ENCODE peak calls at places on chromosomes 1 and 21, in four cellular contexts. B, N, Q and H are unnamed samples.

GRCh38 chr21:46325073-46325912 is 1.3 kb downstream of the PCNT start:
- DNase-seq in B (peak), N (no peak), Q (peak), H (peak)

GRCh38 chr21:41965447-41966340 is 11.9 kb upstream of the C2CD2 start:
- DNase-seq in Q (peak), N (no peak), B (no peak), H (no peak)

GRCh38 chr1:224632381-224632871 is 16.3 kb downstream of the CNIH3 start:
- DNase-seq in B (no peak), N (no peak), Q (no peak), H (no peak)

GRCh38 chr1:13492711-13493110 is 21.1 kb downstream of the LRRC38 start:
- DNase-seq in B (no peak), Q (no peak), N (no peak), H (no peak)

GRCh38 chr21:45440736-45441350 is 35.9 kb downstream of the COL18A1 start:
- DNase-seq in N (no peak), Q (no peak), B (no peak), H (no peak)

GRCh38 chr1:200971428-200971903 is 52.0 kb downstream of the KIF21B start:
- DNase-seq in B (no peak), Q (no peak), N (no peak), H (no peak)

GRCh38 chr1:194076646-194077045 is 890.2 kb upstream of the B3GALT2 start:
- DNase-seq in Q (no peak), N (no peak), B (no peak), H (no peak)

GRCh38 chr1:174118726-174119125 is 40.6 kb upstream of the RABGAP1L start:
- DNase-seq in N (no peak), B (no peak), Q (no peak), H (no peak)

GRCh38 chr21:44065428-44065827 is 41.8 kb upstream of the PWP2 start:
- DNase-seq in B (peak), Q (no peak), N (peak), H (no peak)